ENCODE peak calls at places on chromosomes 3 and 15, in ten cellular contexts. One of them, this sample, is unnamed.

GRCh38 chr3:171838218-171838720 is 4.9 kb upstream of the TMEM212 start:
- DNase-seq in tibial nerve: peak
- DNase-seq in IMR-90: peak
- DNase-seq in adrenal gland: peak
- DNase-seq in heart left ventricle: peak
- DNase-seq in GM12878: no peak
- DNase-seq in body of pancreas: no peak
- DNase-seq in A549: no peak
- DNase-seq in ovary: peak
- DNase-seq in Peyer's patch: no peak
- DNase-seq in this sample: no peak

GRCh38 chr15:64568765-64569164 is 108.4 kb downstream of the ZNF609 start:
- DNase-seq in heart left ventricle: no peak
- DNase-seq in GM12878: no peak
- DNase-seq in ovary: no peak
- DNase-seq in body of pancreas: no peak
- DNase-seq in A549: no peak
- DNase-seq in adrenal gland: no peak
- DNase-seq in tibial nerve: no peak
- DNase-seq in IMR-90: no peak
- DNase-seq in Peyer's patch: no peak
- DNase-seq in this sample: no peak

GRCh38 chr3:190319660-190320059 is 2.6 kb downstream of the CLDN1 start:
- DNase-seq in Peyer's patch: no peak
- DNase-seq in A549: no peak
- DNase-seq in body of pancreas: peak
- DNase-seq in GM12878: no peak
- DNase-seq in IMR-90: peak
- DNase-seq in adrenal gland: no peak
- DNase-seq in ovary: no peak
- DNase-seq in tibial nerve: no peak
- DNase-seq in heart left ventricle: no peak
- DNase-seq in this sample: peak

GRCh38 chr3:51711352-51712019 is 4.6 kb downstream of the GRM2 start:
- DNase-seq in Peyer's patch: no peak
- DNase-seq in adrenal gland: no peak
- DNase-seq in IMR-90: no peak
- DNase-seq in ovary: peak
- DNase-seq in tibial nerve: no peak
- DNase-seq in GM12878: no peak
- DNase-seq in heart left ventricle: peak
- DNase-seq in body of pancreas: no peak
- DNase-seq in A549: no peak
- DNase-seq in this sample: no peak

GRCh38 chr3:161349529-161350278 is 21.6 kb downstream of the SPTSSB start:
- DNase-seq in Peyer's patch: no peak
- DNase-seq in GM12878: no peak
- DNase-seq in body of pancreas: no peak
- DNase-seq in tibial nerve: no peak
- DNase-seq in ovary: no peak
- DNase-seq in heart left ventricle: no peak
- DNase-seq in adrenal gland: no peak
- DNase-seq in A549: peak
- DNase-seq in IMR-90: peak
- DNase-seq in this sample: no peak

GRCh38 chr3:196192036-196193001 is 18.9 kb downstream of the ZDHHC19 start:
- DNase-seq in body of pancreas: no peak
- DNase-seq in tibial nerve: no peak
- DNase-seq in ovary: no peak
- DNase-seq in IMR-90: no peak
- DNase-seq in A549: no peak
- DNase-seq in heart left ventricle: peak
- DNase-seq in GM12878: peak
- DNase-seq in Peyer's patch: peak
- DNase-seq in adrenal gland: no peak
- DNase-seq in this sample: no peak

GRCh38 chr3:43178891-43179366 is 73.0 kb upstream of the POMGNT2 start:
- DNase-seq in IMR-90: peak
- DNase-seq in ovary: no peak
- DNase-seq in heart left ventricle: no peak
- DNase-seq in A549: no peak
- DNase-seq in body of pancreas: peak
- DNase-seq in GM12878: no peak
- DNase-seq in tibial nerve: no peak
- DNase-seq in Peyer's patch: no peak
- DNase-seq in adrenal gland: no peak
- DNase-seq in this sample: no peak

GRCh38 chr3:185930393-185931107 is 7.3 kb downstream of the TRA2B start:
- DNase-seq in body of pancreas: no peak
- DNase-seq in Peyer's patch: no peak
- DNase-seq in A549: no peak
- DNase-seq in IMR-90: peak
- DNase-seq in ovary: no peak
- DNase-seq in tibial nerve: no peak
- DNase-seq in GM12878: no peak
- DNase-seq in adrenal gland: no peak
- DNase-seq in heart left ventricle: no peak
- DNase-seq in this sample: no peak

GRCh38 chr3:40083066-40083465 is 226.4 kb upstream of the EIF1B start:
- DNase-seq in tibial nerve: no peak
- DNase-seq in adrenal gland: no peak
- DNase-seq in GM12878: no peak
- DNase-seq in IMR-90: no peak
- DNase-seq in heart left ventricle: no peak
- DNase-seq in body of pancreas: no peak
- DNase-seq in A549: no peak
- DNase-seq in Peyer's patch: no peak
- DNase-seq in ovary: no peak
- DNase-seq in this sample: no peak

GRCh38 chr3:149494022-149494758 is 19.7 kb downstream of the TM4SF4 start:
- DNase-seq in adrenal gland: peak
- DNase-seq in A549: peak
- DNase-seq in heart left ventricle: peak
- DNase-seq in IMR-90: peak
- DNase-seq in body of pancreas: peak
- DNase-seq in GM12878: no peak
- DNase-seq in Peyer's patch: peak
- DNase-seq in ovary: peak
- DNase-seq in tibial nerve: peak
- DNase-seq in this sample: peak

GRCh38 chr3:9669720-9670432 is 20.6 kb downstream of the MTMR14 start:
- DNase-seq in ovary: peak
- DNase-seq in adrenal gland: peak
- DNase-seq in heart left ventricle: no peak
- DNase-seq in Peyer's patch: no peak
- DNase-seq in GM12878: no peak
- DNase-seq in A549: no peak
- DNase-seq in tibial nerve: no peak
- DNase-seq in body of pancreas: peak
- DNase-seq in IMR-90: no peak
- DNase-seq in this sample: peak

GRCh38 chr3:38177175-38177574 is 11.8 kb downstream of the OXSR1 start:
- DNase-seq in adrenal gland: no peak
- DNase-seq in heart left ventricle: no peak
- DNase-seq in ovary: no peak
- DNase-seq in GM12878: no peak
- DNase-seq in IMR-90: peak
- DNase-seq in A549: no peak
- DNase-seq in tibial nerve: no peak
- DNase-seq in body of pancreas: no peak
- DNase-seq in Peyer's patch: no peak
- DNase-seq in this sample: no peak

GRCh38 chr3:173397161-173398110 is at the start of gene NLGN1:
- DNase-seq in heart left ventricle: peak
- DNase-seq in GM12878: no peak
- DNase-seq in ovary: peak
- DNase-seq in adrenal gland: peak
- DNase-seq in body of pancreas: peak
- DNase-seq in A549: no peak
- DNase-seq in tibial nerve: peak
- DNase-seq in Peyer's patch: no peak
- DNase-seq in IMR-90: peak
- DNase-seq in this sample: peak

DNA sequence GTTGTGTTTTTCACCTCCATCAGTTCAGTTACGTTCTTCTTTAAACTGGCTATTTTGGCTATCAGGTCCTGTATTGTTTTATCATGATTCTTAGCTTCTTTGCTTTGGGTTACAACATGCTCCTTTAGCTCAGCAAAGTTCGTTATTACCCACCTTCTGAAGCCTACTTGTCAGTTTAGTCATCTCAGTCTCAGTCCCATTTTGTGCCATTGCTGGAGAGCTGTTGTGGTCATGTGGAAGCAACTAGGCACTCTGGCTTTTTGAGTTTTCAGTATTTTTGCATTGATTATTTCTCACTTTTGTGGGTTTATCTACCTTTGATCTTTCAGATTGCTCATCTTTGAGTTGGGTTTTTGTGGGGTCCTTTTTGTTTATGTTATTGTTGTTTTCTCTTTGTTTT is 151.3 kb downstream of the CFAP20DC start:
- DNase-seq in ovary: no peak
- DNase-seq in GM12878: no peak
- DNase-seq in tibial nerve: no peak
- DNase-seq in A549: no peak
- DNase-seq in adrenal gland: no peak
- DNase-seq in body of pancreas: no peak
- DNase-seq in Peyer's patch: no peak
- DNase-seq in heart left ventricle: no peak
- DNase-seq in IMR-90: no peak
- DNase-seq in this sample: no peak
- H3K4me3 ChIP-seq in ovary: no peak
- H3K4me3 ChIP-seq in GM12878: no peak
- H3K4me3 ChIP-seq in tibial nerve: no peak
- H3K4me3 ChIP-seq in A549: no peak
- H3K4me3 ChIP-seq in adrenal gland: no peak
- H3K4me3 ChIP-seq in body of pancreas: no peak
- H3K4me3 ChIP-seq in Peyer's patch: no peak
- H3K4me3 ChIP-seq in heart left ventricle: no peak
- H3K4me3 ChIP-seq in IMR-90: no peak
- H3K4me3 ChIP-seq in this sample: no peak

GRCh38 chr3:114792159-114792918 is 354.7 kb downstream of the ZBTB20 start:
- DNase-seq in body of pancreas: no peak
- DNase-seq in GM12878: no peak
- DNase-seq in IMR-90: no peak
- DNase-seq in adrenal gland: no peak
- DNase-seq in Peyer's patch: no peak
- DNase-seq in tibial nerve: no peak
- DNase-seq in heart left ventricle: no peak
- DNase-seq in A549: no peak
- DNase-seq in ovary: no peak
- DNase-seq in this sample: no peak
- TF ChIP-seq POLR2A in body of pancreas: no peak
- TF ChIP-seq POLR2A in GM12878: no peak
- TF ChIP-seq POLR2A in IMR-90: no peak
- TF ChIP-seq POLR2A in adrenal gland: no peak
- TF ChIP-seq POLR2A in Peyer's patch: no peak
- TF ChIP-seq POLR2A in tibial nerve: no peak
- TF ChIP-seq POLR2A in heart left ventricle: no peak
- TF ChIP-seq POLR2A in A549: no peak
- TF ChIP-seq POLR2A in ovary: no peak
- TF ChIP-seq POLR2A in this sample: no peak

GRCh38 chr3:16658004-16658932 is 53.0 kb upstream of the DAZL start:
- DNase-seq in GM12878: no peak
- DNase-seq in A549: no peak
- DNase-seq in adrenal gland: no peak
- DNase-seq in tibial nerve: no peak
- DNase-seq in ovary: no peak
- DNase-seq in Peyer's patch: no peak
- DNase-seq in IMR-90: no peak
- DNase-seq in heart left ventricle: no peak
- DNase-seq in body of pancreas: no peak
- DNase-seq in this sample: no peak
- H3K27ac ChIP-seq in GM12878: no peak
- H3K27ac ChIP-seq in A549: no peak
- H3K27ac ChIP-seq in adrenal gland: no peak
- H3K27ac ChIP-seq in tibial nerve: no peak
- H3K27ac ChIP-seq in ovary: no peak
- H3K27ac ChIP-seq in Peyer's patch: no peak
- H3K27ac ChIP-seq in IMR-90: no peak
- H3K27ac ChIP-seq in heart left ventricle: no peak
- H3K27ac ChIP-seq in body of pancreas: no peak
- H3K27ac ChIP-seq in this sample: no peak

GRCh38 chr15:39491917-39492490 is 88.9 kb upstream of the THBS1 start:
- DNase-seq in body of pancreas: no peak
- DNase-seq in Peyer's patch: no peak
- DNase-seq in A549: no peak
- DNase-seq in ovary: no peak
- DNase-seq in adrenal gland: no peak
- DNase-seq in tibial nerve: no peak
- DNase-seq in GM12878: no peak
- DNase-seq in IMR-90: no peak
- DNase-seq in heart left ventricle: no peak
- DNase-seq in this sample: no peak
- H3K4me3 ChIP-seq in body of pancreas: no peak
- H3K4me3 ChIP-seq in Peyer's patch: no peak
- H3K4me3 ChIP-seq in A549: no peak
- H3K4me3 ChIP-seq in ovary: no peak
- H3K4me3 ChIP-seq in adrenal gland: no peak
- H3K4me3 ChIP-seq in tibial nerve: no peak
- H3K4me3 ChIP-seq in GM12878: no peak
- H3K4me3 ChIP-seq in IMR-90: no peak
- H3K4me3 ChIP-seq in heart left ventricle: no peak
- H3K4me3 ChIP-seq in this sample: no peak

DNA sequence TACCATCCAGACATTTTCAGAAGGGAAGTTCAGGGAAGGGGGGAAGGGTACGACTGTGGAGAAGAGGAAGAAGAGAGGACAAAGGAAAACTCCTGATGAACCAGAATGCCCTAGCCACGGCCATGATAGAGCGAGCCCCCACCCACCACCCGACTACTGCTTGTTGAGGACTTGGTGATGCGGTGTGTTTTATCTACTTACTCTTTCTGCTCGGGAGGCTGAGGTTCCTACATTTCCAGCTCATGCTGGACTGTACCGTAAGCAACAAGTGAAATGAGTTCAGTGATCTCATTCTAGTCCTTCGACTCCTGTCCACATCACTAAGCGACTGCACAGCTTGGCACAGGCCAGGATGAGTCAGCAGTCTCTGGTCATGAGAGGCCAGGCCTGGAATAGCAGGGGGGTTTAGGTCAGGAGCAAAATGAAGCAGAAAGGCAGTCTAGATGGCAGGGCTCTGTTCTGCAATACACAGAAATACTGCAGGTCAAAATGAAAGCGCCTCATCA is 330.9 kb downstream of the TIGIT start:
- DNase-seq in ovary: peak
- DNase-seq in Peyer's patch: peak
- DNase-seq in GM12878: no peak
- DNase-seq in heart left ventricle: peak
- DNase-seq in tibial nerve: peak
- DNase-seq in IMR-90: peak
- DNase-seq in adrenal gland: peak
- DNase-seq in A549: peak
- DNase-seq in body of pancreas: peak
- DNase-seq in this sample: peak
- TF ChIP-seq POLR2A in ovary: peak
- TF ChIP-seq POLR2A in Peyer's patch: peak
- TF ChIP-seq POLR2A in GM12878: no peak
- TF ChIP-seq POLR2A in heart left ventricle: peak
- TF ChIP-seq POLR2A in tibial nerve: peak
- TF ChIP-seq POLR2A in IMR-90: peak
- TF ChIP-seq POLR2A in adrenal gland: peak
- TF ChIP-seq POLR2A in A549: peak
- TF ChIP-seq POLR2A in body of pancreas: peak
- TF ChIP-seq POLR2A in this sample: no peak

GRCh38 chr3:18885612-18886011 is 262.7 kb upstream of the KCNH8 start:
- DNase-seq in tibial nerve: no peak
- DNase-seq in ovary: no peak
- DNase-seq in GM12878: no peak
- DNase-seq in Peyer's patch: no peak
- DNase-seq in body of pancreas: no peak
- DNase-seq in A549: no peak
- DNase-seq in heart left ventricle: peak
- DNase-seq in adrenal gland: no peak
- DNase-seq in IMR-90: no peak
- DNase-seq in this sample: no peak
- H3K27ac ChIP-seq in tibial nerve: no peak
- H3K27ac ChIP-seq in ovary: no peak
- H3K27ac ChIP-seq in GM12878: no peak
- H3K27ac ChIP-seq in Peyer's patch: no peak
- H3K27ac ChIP-seq in body of pancreas: no peak
- H3K27ac ChIP-seq in A549: no peak
- H3K27ac ChIP-seq in heart left ventricle: no peak
- H3K27ac ChIP-seq in adrenal gland: no peak
- H3K27ac ChIP-seq in IMR-90: no peak
- H3K27ac ChIP-seq in this sample: no peak